ENCODE peak calls at places on chromosomes 2 and 18, in seven cellular contexts. Q is H7; D is heart left ventricle; Z is CD8-positive, alpha-beta T cell; H is GM13976; X is left ventricle myocardium inferior; M is stimulated activated CD4-positive, alpha-beta T cell treated with anti-CD3 and anti-CD28 coated beads, Interleukin-15, amount 100 ng/mL, for 1 hour. A is an unnamed sample.

GRCh38 chr18:48570313-48570712 is 31.5 kb downstream of the CTIF start:
- DNase-seq in Q (no peak), D (no peak), Z (no peak), H (no peak), X (no peak), M (no peak), A (no peak)

GRCh38 chr2:96631804-96632435 is 6.2 kb downstream of the KANSL3 start:
- DNase-seq in Q (no peak), D (no peak), Z (no peak), H (no peak), X (no peak), M (no peak), A (no peak)

GRCh38 chr2:136359121-136359965 is 241.4 kb upstream of the CXCR4 start:
- DNase-seq in Q (no peak), D (no peak), Z (no peak), H (no peak), X (no peak), M (no peak), A (no peak)

GRCh38 chr2:19764998-19765397 is 136.8 kb downstream of the TTC32 start:
- DNase-seq in Q (no peak), D (no peak), Z (no peak), H (no peak), X (no peak), M (no peak), A (no peak)

GRCh38 chr2:143259368-143259958 is 130.2 kb downstream of the ARHGAP15 start:
- DNase-seq in Q (peak), D (peak), Z (peak), H (peak), X (peak), M (peak), A (peak)

GRCh38 chr2:132977812-132978529 is 308.0 kb upstream of the LYPD1 start:
- DNase-seq in Q (no peak), D (no peak), Z (no peak), H (no peak), X (no peak), M (no peak), A (no peak)

GRCh38 chr18:61606068-61606660 is 272.9 kb downstream of the CDH20 start:
- DNase-seq in Q (peak), D (peak), Z (no peak), H (no peak), X (peak), M (no peak), A (no peak)

GRCh38 chr18:48992133-48992532 is 41.4 kb upstream of the SMAD7 start:
- DNase-seq in Q (no peak), D (no peak), Z (no peak), H (peak), X (no peak), M (no peak), A (no peak)

GRCh38 chr2:139828011-139828410 is 1047.8 kb upstream of the NXPH2 start:
- DNase-seq in Q (no peak), D (no peak), Z (no peak), H (no peak), X (no peak), M (no peak), A (no peak)

GRCh38 chr18:79397288-79397829 is 1.6 kb downstream of the NFATC1 start:
- DNase-seq in Q (no peak), D (no peak), Z (no peak), H (no peak), X (no peak), M (no peak), A (no peak)

GRCh38 chr18:14974576-14974975 is 226.6 kb downstream of the ANKRD30B start:
- DNase-seq in Q (no peak), D (no peak), Z (no peak), H (no peak), X (no peak), M (no peak), A (no peak)

GRCh38 chr2:118095610-118096009 is 7.3 kb downstream of the INSIG2 start:
- DNase-seq in Q (no peak), D (no peak), Z (no peak), H (no peak), X (no peak), M (no peak), A (no peak)

GRCh38 chr2:194610297-194610696 is 1046.7 kb upstream of the SLC39A10 start:
- DNase-seq in Q (no peak), D (no peak), Z (no peak), H (no peak), X (no peak), M (no peak), A (no peak)

GRCh38 chr2:176826356-176826755 is 386.2 kb upstream of the HNRNPA3 start:
- DNase-seq in Q (no peak), D (no peak), Z (no peak), H (no peak), X (no peak), M (no peak), A (no peak)

GRCh38 chr18:48910972-48911545 is 39.7 kb downstream of the SMAD7 start:
- DNase-seq in Q (no peak), D (no peak), Z (no peak), H (no peak), X (no peak), M (no peak), A (no peak)